ENCODE peak calls at places on chromosomes 7 and 10, in nine cellular contexts. One of them, this sample, is unnamed.

GRCh38 chr10:34031410-34031809 is 696.9 kb upstream of the NRP1 start:
- DNase-seq in suprapubic skin: peak; percentile 82
- DNase-seq in cardiac muscle cell: no peak
- DNase-seq in adrenal gland: peak; percentile 46
- DNase-seq in endothelial cell of umbilical vein: no peak
- DNase-seq in transverse colon: peak; percentile 12
- DNase-seq in caudate nucleus: no peak
- DNase-seq in HCT116: no peak
- DNase-seq in Panc1: no peak
- DNase-seq in this sample: peak; percentile 78

GRCh38 chr10:107898392-107898791 is 733.9 kb upstream of the SORCS1 start:
- DNase-seq in suprapubic skin: no peak
- DNase-seq in cardiac muscle cell: no peak
- DNase-seq in adrenal gland: no peak
- DNase-seq in endothelial cell of umbilical vein: no peak
- DNase-seq in transverse colon: no peak
- DNase-seq in caudate nucleus: no peak
- DNase-seq in HCT116: no peak
- DNase-seq in Panc1: no peak
- DNase-seq in this sample: no peak

GRCh38 chr10:43962346-43963191 is 313.9 kb upstream of the ZNF32 start:
- DNase-seq in suprapubic skin: no peak
- DNase-seq in cardiac muscle cell: no peak
- DNase-seq in adrenal gland: peak; percentile 60
- DNase-seq in endothelial cell of umbilical vein: no peak
- DNase-seq in transverse colon: no peak
- DNase-seq in caudate nucleus: no peak
- DNase-seq in HCT116: no peak
- DNase-seq in Panc1: no peak
- DNase-seq in this sample: no peak

GRCh38 chr10:132516771-132517725 is 20.5 kb upstream of the INPP5A start:
- DNase-seq in suprapubic skin: peak; percentile 93
- DNase-seq in cardiac muscle cell: peak; percentile 97
- DNase-seq in adrenal gland: peak; percentile 97
- DNase-seq in endothelial cell of umbilical vein: peak; percentile 71
- DNase-seq in transverse colon: peak; percentile 80
- DNase-seq in caudate nucleus: peak; percentile 43
- DNase-seq in HCT116: no peak
- DNase-seq in Panc1: peak; percentile 72
- DNase-seq in this sample: peak; percentile 84

GRCh38 chr7:43076189-43076605 is 36.2 kb upstream of the HECW1 start:
- DNase-seq in suprapubic skin: no peak
- DNase-seq in cardiac muscle cell: no peak
- DNase-seq in adrenal gland: no peak
- DNase-seq in endothelial cell of umbilical vein: no peak
- DNase-seq in transverse colon: no peak
- DNase-seq in caudate nucleus: no peak
- DNase-seq in HCT116: no peak
- DNase-seq in Panc1: no peak
- DNase-seq in this sample: no peak

GRCh38 chr7:32588657-32589056 is 93.4 kb downstream of the AVL9 start:
- DNase-seq in suprapubic skin: no peak
- DNase-seq in cardiac muscle cell: peak; percentile 62
- DNase-seq in adrenal gland: peak; percentile 31
- DNase-seq in endothelial cell of umbilical vein: peak; percentile 85
- DNase-seq in transverse colon: no peak
- DNase-seq in caudate nucleus: no peak
- DNase-seq in HCT116: no peak
- DNase-seq in Panc1: no peak
- DNase-seq in this sample: no peak

GRCh38 chr7:80882213-80882801 is 36.5 kb downstream of the SEMA3C start:
- DNase-seq in suprapubic skin: no peak
- DNase-seq in cardiac muscle cell: no peak
- DNase-seq in adrenal gland: no peak
- DNase-seq in endothelial cell of umbilical vein: no peak
- DNase-seq in transverse colon: no peak
- DNase-seq in caudate nucleus: no peak
- DNase-seq in HCT116: no peak
- DNase-seq in Panc1: no peak
- DNase-seq in this sample: no peak

GRCh38 chr7:80324032-80324431 is 187.8 kb downstream of the GNAT3 start:
- DNase-seq in suprapubic skin: no peak
- DNase-seq in cardiac muscle cell: no peak
- DNase-seq in adrenal gland: no peak
- DNase-seq in endothelial cell of umbilical vein: peak; percentile 37
- DNase-seq in transverse colon: no peak
- DNase-seq in caudate nucleus: no peak
- DNase-seq in HCT116: no peak
- DNase-seq in Panc1: no peak
- DNase-seq in this sample: no peak

GRCh38 chr10:124091646-124092269 is 1.6 kb downstream of the CHST15 start:
- DNase-seq in suprapubic skin: no peak
- DNase-seq in cardiac muscle cell: peak; percentile 23
- DNase-seq in adrenal gland: no peak
- DNase-seq in endothelial cell of umbilical vein: peak; percentile 38
- DNase-seq in transverse colon: peak; percentile 36
- DNase-seq in caudate nucleus: no peak
- DNase-seq in HCT116: no peak
- DNase-seq in Panc1: no peak
- DNase-seq in this sample: no peak

GRCh38 chr7:41940760-41941343 is 238.0 kb upstream of the INHBA start:
- DNase-seq in suprapubic skin: peak; percentile 80
- DNase-seq in cardiac muscle cell: peak; percentile 84
- DNase-seq in adrenal gland: peak; percentile 74
- DNase-seq in endothelial cell of umbilical vein: peak; percentile 72
- DNase-seq in transverse colon: peak; percentile 68
- DNase-seq in caudate nucleus: peak; percentile 46
- DNase-seq in HCT116: peak; percentile 32
- DNase-seq in Panc1: no peak
- DNase-seq in this sample: peak; percentile 69

GRCh38 chr10:133401981-133402725 is 8.2 kb downstream of the MTG1 start:
- DNase-seq in suprapubic skin: no peak
- DNase-seq in cardiac muscle cell: no peak
- DNase-seq in adrenal gland: no peak
- DNase-seq in endothelial cell of umbilical vein: no peak
- DNase-seq in transverse colon: no peak
- DNase-seq in caudate nucleus: no peak
- DNase-seq in HCT116: no peak
- DNase-seq in Panc1: no peak
- DNase-seq in this sample: no peak

GRCh38 chr10:58178811-58179210 is 88.9 kb downstream of the IPMK start:
- DNase-seq in suprapubic skin: no peak
- DNase-seq in cardiac muscle cell: no peak
- DNase-seq in adrenal gland: no peak
- DNase-seq in endothelial cell of umbilical vein: peak; percentile 17
- DNase-seq in transverse colon: no peak
- DNase-seq in caudate nucleus: no peak
- DNase-seq in HCT116: no peak
- DNase-seq in Panc1: no peak
- DNase-seq in this sample: no peak

DNA sequence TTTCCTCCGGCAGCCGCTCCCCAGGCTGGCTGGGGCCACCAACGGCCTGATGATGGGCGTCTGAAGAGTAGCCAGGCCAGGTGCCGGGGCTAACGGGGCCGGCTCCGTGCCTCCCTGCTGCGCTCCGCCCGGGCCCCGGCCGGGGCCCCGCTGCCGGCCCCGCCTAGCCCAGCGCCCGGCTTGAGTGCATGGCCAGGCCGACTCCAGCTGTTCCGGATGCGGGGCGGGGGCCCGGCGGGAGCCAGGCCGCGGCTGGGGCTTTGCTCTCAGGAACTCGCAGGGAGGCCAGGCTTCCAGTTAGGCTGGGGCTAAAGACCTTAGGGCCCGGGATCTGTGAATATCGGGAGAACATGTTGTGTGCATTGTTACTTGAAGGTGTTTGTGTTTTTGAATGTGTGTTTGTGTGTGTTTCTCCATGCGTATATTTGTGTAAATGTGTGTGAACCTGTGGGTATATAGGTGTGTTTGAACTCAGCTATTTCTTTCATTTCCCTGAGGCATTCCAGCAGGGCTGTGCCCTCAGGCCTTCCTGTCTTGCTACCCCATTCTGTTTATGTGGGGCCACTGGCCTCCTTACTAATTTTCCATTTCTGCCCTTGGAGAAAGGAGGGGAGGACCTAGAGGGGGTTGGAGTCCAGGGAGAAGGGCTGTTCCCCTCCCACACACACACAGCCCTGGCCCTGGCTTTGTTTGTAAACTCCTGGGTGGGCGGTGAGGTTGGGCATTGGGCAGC is 1.1 kb upstream of the LBX1 start:
- DNase-seq in suprapubic skin: no peak
- DNase-seq in cardiac muscle cell: no peak
- DNase-seq in adrenal gland: no peak
- DNase-seq in endothelial cell of umbilical vein: no peak
- DNase-seq in transverse colon: no peak
- DNase-seq in caudate nucleus: no peak
- DNase-seq in HCT116: no peak
- DNase-seq in Panc1: no peak
- DNase-seq in this sample: no peak
- H3K27ac ChIP-seq in suprapubic skin: no peak overlapping the region
- H3K27ac ChIP-seq in cardiac muscle cell: no peak overlapping the region
- H3K27ac ChIP-seq in adrenal gland: no peak overlapping the region
- H3K27ac ChIP-seq in endothelial cell of umbilical vein: no peak overlapping the region
- H3K27ac ChIP-seq in transverse colon: no peak overlapping the region
- H3K27ac ChIP-seq in caudate nucleus: no peak overlapping the region
- H3K27ac ChIP-seq in HCT116: no peak overlapping the region
- H3K27ac ChIP-seq in Panc1: no peak overlapping the region
- H3K27ac ChIP-seq in this sample: no peak overlapping the region

GRCh38 chr10:90195288-90195840 is 494.0 kb downstream of the KIF20B start:
- DNase-seq in suprapubic skin: no peak
- DNase-seq in cardiac muscle cell: no peak
- DNase-seq in adrenal gland: no peak
- DNase-seq in endothelial cell of umbilical vein: peak; percentile 33
- DNase-seq in transverse colon: no peak
- DNase-seq in caudate nucleus: no peak
- DNase-seq in HCT116: no peak
- DNase-seq in Panc1: no peak
- DNase-seq in this sample: no peak

GRCh38 chr10:90192825-90193224 is 491.4 kb downstream of the KIF20B start:
- DNase-seq in suprapubic skin: no peak
- DNase-seq in cardiac muscle cell: no peak
- DNase-seq in adrenal gland: no peak
- DNase-seq in endothelial cell of umbilical vein: no peak
- DNase-seq in transverse colon: no peak
- DNase-seq in caudate nucleus: no peak
- DNase-seq in HCT116: no peak
- DNase-seq in Panc1: no peak
- DNase-seq in this sample: no peak

GRCh38 chr10:90199098-90199497 is 497.7 kb downstream of the KIF20B start:
- DNase-seq in suprapubic skin: no peak
- DNase-seq in cardiac muscle cell: no peak
- DNase-seq in adrenal gland: no peak
- DNase-seq in endothelial cell of umbilical vein: peak; percentile 83
- DNase-seq in transverse colon: no peak
- DNase-seq in caudate nucleus: no peak
- DNase-seq in HCT116: no peak
- DNase-seq in Panc1: no peak
- DNase-seq in this sample: no peak

GRCh38 chr10:90197766-90198165 is 496.4 kb downstream of the KIF20B start:
- DNase-seq in suprapubic skin: no peak
- DNase-seq in cardiac muscle cell: no peak
- DNase-seq in adrenal gland: no peak
- DNase-seq in endothelial cell of umbilical vein: peak; percentile 28
- DNase-seq in transverse colon: no peak
- DNase-seq in caudate nucleus: no peak
- DNase-seq in HCT116: no peak
- DNase-seq in Panc1: no peak
- DNase-seq in this sample: no peak

DNA sequence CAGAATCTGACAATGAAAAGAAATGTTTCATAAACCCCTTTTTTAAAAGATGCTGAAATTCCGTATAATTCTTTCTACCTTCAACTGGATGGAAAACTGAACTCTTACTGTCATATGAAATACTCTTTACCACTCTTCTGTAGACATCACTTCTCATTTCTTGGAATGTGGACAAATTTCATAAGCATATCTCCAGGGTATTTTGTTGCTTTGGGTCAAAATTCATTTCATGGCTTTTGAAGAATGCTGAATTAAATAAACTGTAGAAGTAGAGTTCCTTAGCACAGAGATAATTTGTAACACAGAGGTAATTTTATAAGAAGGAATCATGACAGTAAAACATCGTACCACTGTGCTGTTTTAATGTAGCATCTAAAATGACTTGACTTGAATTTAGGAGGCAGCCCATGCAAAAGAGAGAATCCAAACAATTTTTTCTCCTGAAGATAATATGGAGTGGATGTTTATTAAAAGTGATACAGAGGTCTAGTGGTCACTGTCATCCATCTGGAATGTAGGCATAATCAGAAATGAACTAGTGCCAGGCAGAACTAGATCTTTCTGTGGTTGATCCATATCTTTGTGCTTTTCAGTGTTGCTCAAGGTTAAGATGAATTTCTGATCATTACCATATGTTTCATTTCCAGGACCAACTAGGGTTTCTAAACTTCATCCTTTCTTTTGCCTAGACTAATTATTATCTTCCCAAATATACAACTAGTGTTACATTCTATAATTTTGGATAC is 492.0 kb downstream of the KIF20B start:
- DNase-seq in suprapubic skin: no peak
- DNase-seq in cardiac muscle cell: no peak
- DNase-seq in adrenal gland: no peak
- DNase-seq in endothelial cell of umbilical vein: no peak
- DNase-seq in transverse colon: no peak
- DNase-seq in caudate nucleus: no peak
- DNase-seq in HCT116: no peak
- DNase-seq in Panc1: no peak
- DNase-seq in this sample: no peak
- H3K27ac ChIP-seq in suprapubic skin: no peak overlapping the region
- H3K27ac ChIP-seq in cardiac muscle cell: no peak overlapping the region
- H3K27ac ChIP-seq in adrenal gland: no peak overlapping the region
- H3K27ac ChIP-seq in endothelial cell of umbilical vein: no peak overlapping the region
- H3K27ac ChIP-seq in transverse colon: no peak overlapping the region
- H3K27ac ChIP-seq in caudate nucleus: no peak overlapping the region
- H3K27ac ChIP-seq in HCT116: no peak overlapping the region
- H3K27ac ChIP-seq in Panc1: no peak overlapping the region
- H3K27ac ChIP-seq in this sample: no peak overlapping the region

GRCh38 chr10:102661614-102662133 is 17.4 kb downstream of the TRIM8 start:
- DNase-seq in suprapubic skin: no peak
- DNase-seq in cardiac muscle cell: no peak
- DNase-seq in adrenal gland: no peak
- DNase-seq in endothelial cell of umbilical vein: no peak
- DNase-seq in transverse colon: no peak
- DNase-seq in caudate nucleus: no peak
- DNase-seq in HCT116: no peak
- DNase-seq in Panc1: no peak
- DNase-seq in this sample: no peak
- H3K27ac ChIP-seq in suprapubic skin: peak overlapping the region; percentile 0
- H3K27ac ChIP-seq in cardiac muscle cell: no peak overlapping the region
- H3K27ac ChIP-seq in adrenal gland: no peak overlapping the region
- H3K27ac ChIP-seq in endothelial cell of umbilical vein: no peak overlapping the region
- H3K27ac ChIP-seq in transverse colon: peak overlapping the region; percentile 75
- H3K27ac ChIP-seq in caudate nucleus: peak overlapping the region; percentile 11
- H3K27ac ChIP-seq in HCT116: no peak overlapping the region
- H3K27ac ChIP-seq in Panc1: no peak overlapping the region
- H3K27ac ChIP-seq in this sample: peak overlapping the region; percentile 90

DNA sequence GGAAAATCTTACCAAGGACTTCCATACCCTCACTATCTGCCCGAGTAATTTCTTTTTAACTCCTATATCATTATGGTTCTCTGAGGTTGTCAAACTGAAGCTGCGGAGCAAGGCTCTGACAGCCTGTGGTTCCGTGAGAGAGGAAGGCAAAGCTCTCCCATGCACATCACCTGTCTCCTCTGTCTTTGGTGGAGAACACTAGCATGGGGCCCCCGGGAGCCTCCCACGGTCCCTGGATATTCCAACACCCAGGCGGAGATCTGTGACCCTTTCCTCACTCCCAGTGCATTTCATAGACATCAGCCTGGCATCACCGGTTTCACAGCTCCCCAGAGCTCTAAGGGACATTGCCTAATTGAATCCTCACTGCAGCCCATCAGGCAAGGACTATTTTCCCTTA is 10.4 kb downstream of the RBP4 start:
- DNase-seq in suprapubic skin: peak; percentile 16
- DNase-seq in cardiac muscle cell: no peak
- DNase-seq in adrenal gland: no peak
- DNase-seq in endothelial cell of umbilical vein: no peak
- DNase-seq in transverse colon: no peak
- DNase-seq in caudate nucleus: no peak
- DNase-seq in HCT116: no peak
- DNase-seq in Panc1: no peak
- DNase-seq in this sample: no peak
- H3K27ac ChIP-seq in suprapubic skin: no peak overlapping the region
- H3K27ac ChIP-seq in cardiac muscle cell: no peak overlapping the region
- H3K27ac ChIP-seq in adrenal gland: no peak overlapping the region
- H3K27ac ChIP-seq in endothelial cell of umbilical vein: no peak overlapping the region
- H3K27ac ChIP-seq in transverse colon: peak overlapping the region; percentile 61
- H3K27ac ChIP-seq in caudate nucleus: no peak overlapping the region
- H3K27ac ChIP-seq in HCT116: no peak overlapping the region
- H3K27ac ChIP-seq in Panc1: no peak overlapping the region
- H3K27ac ChIP-seq in this sample: no peak overlapping the region

This sample was measured in tibial nerve.